ENCODE peak calls at places on chromosomes 2 and 18, in four cellular contexts. O, Q, P and M are unnamed samples.

GRCh38 chr18:8326763-8327394 is 282.4 kb upstream of the RAB12 start:
- DNase-seq in O (no peak), Q (no peak), P (no peak), M (no peak)

GRCh38 chr2:195318440-195319111 is 338.4 kb upstream of the SLC39A10 start:
- DNase-seq in O (peak; percentile 6), Q (peak; percentile 36), P (no peak), M (peak; percentile 63)

GRCh38 chr2:3113769-3114168 is 263.8 kb downstream of the EIPR1 start:
- DNase-seq in O (no peak), Q (no peak), P (no peak), M (no peak)

GRCh38 chr2:240143801-240144648 is 3.6 kb upstream of the OTOS start:
- DNase-seq in O (peak; percentile 76), Q (peak; percentile 23), P (peak; percentile 69), M (peak; percentile 69)

GRCh38 chr2:8036366-8036765 is 645.5 kb upstream of the ID2 start:
- DNase-seq in O (no peak), Q (no peak), P (no peak), M (no peak)

GRCh38 chr2:27489118-27489497 is 435 bp downstream of the IFT172 start:
- DNase-seq in O (no peak), Q (no peak), P (no peak), M (peak; percentile 5)

GRCh38 chr2:196725882-196726281 is 73.6 kb downstream of the GTF3C3 start:
- DNase-seq in O (no peak), Q (no peak), P (no peak), M (no peak)

GRCh38 chr2:2564300-2565085 is 233.4 kb upstream of the MYT1L start:
- DNase-seq in O (no peak), Q (no peak), P (no peak), M (no peak)

GRCh38 chr2:9778012-9778411 is 65.3 kb upstream of the TAF1B start:
- DNase-seq in O (no peak), Q (no peak), P (no peak), M (peak; percentile 43)

GRCh38 chr18:47911877-47912276 is 18.6 kb downstream of the SMAD2 start:
- DNase-seq in O (no peak), Q (no peak), P (no peak), M (no peak)

GRCh38 chr2:152497481-152498052 is 162.6 kb downstream of the FMNL2 start:
- DNase-seq in O (no peak), Q (no peak), P (peak; percentile 54), M (peak; percentile 25)

GRCh38 chr18:13262839-13263691 is 44.5 kb downstream of the LDLRAD4 start:
- DNase-seq in O (no peak), Q (no peak), P (no peak), M (no peak)

GRCh38 chr2:105455488-105455991 is 56.7 kb upstream of the FHL2 start:
- DNase-seq in O (no peak), Q (peak; percentile 94), P (peak; percentile 48), M (no peak)

GRCh38 chr2:105451571-105452140 is 52.8 kb upstream of the FHL2 start:
- DNase-seq in O (no peak), Q (no peak), P (no peak), M (no peak)

GRCh38 chr2:105450495-105450894 is 51.6 kb upstream of the FHL2 start:
- DNase-seq in O (no peak), Q (no peak), P (no peak), M (no peak)

GRCh38 chr2:105458076-105458475 is 59.2 kb upstream of the FHL2 start:
- DNase-seq in O (no peak), Q (no peak), P (no peak), M (no peak)

GRCh38 chr2:105454801-105455485 is 56.1 kb upstream of the FHL2 start:
- DNase-seq in O (no peak), Q (peak; percentile 85), P (no peak), M (peak; percentile 77)
- TF ChIP-seq CTCF in O (no peak), Q (peak; percentile 66), P (no peak), M (peak; percentile 64)

GRCh38 chr2:131674174-131674507 is 146.5 kb downstream of the CCDC74A start:
- DNase-seq in O (no peak), Q (no peak), P (no peak), M (no peak)
- TF ChIP-seq CTCF in O (no peak), Q (no peak), P (no peak), M (no peak)

GRCh38 chr18:62737474-62737873 is 22.1 kb downstream of the PHLPP1 start:
- DNase-seq in O (no peak), Q (no peak), P (no peak), M (no peak)
- TF ChIP-seq CTCF in O (no peak), Q (no peak), P (no peak), M (no peak)

DNA sequence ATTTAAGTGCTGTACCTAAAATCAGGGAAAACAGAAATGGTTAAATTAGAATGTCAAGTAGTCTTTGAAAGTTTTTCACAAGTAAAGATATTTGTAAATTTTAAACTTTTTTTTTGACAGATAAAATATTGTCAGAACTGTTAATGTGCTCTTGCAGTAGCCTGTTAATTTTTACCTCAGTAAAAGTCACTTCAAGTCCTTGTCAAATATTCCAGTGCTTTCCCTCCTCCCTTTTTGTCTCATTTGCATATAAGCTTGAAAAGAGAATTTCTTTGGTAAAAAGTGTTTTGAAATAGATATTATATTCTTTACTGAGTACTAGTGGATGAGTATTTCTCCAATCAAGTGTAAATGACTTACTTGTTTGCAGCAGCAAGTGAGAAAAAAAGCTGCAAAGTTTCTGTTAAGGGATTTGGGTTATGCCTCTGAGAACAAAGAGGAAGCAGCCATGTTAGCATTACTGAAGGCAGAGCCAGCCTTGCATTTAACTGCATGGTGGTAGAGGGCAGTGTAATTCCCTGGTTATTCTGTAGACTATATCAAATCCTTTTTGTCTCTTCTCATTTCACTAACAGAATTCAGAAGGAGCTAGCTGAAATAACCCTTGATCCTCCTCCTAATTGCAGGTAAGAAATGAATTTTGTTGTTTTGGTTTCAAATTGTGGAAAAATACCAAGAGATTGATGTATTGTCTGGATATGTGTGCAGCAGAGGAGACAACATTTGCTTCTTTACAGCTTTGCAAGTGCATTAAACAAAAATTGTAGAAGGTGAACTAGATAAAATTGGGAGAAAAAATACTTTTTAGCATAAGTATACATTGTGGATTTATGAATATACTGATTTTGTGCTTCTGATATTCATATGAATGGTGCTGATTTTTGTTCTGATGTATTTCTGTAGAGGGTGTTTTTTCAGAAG is 3.3 kb downstream of the UBE2E3 start:
- DNase-seq in O (no peak), Q (peak; percentile 55), P (no peak), M (peak; percentile 73)
- TF ChIP-seq CTCF in O (peak; percentile 24), Q (peak; percentile 66), P (no peak), M (peak; percentile 51)